ENCODE peak calls at places on chromosome 11, in ten cellular contexts. X is ovary; Z is HCT116; R is A549; H is HepG2; N is right lobe of liver; B is CD8-positive, alpha-beta T cell; S is left ventricle myocardium inferior; U is heart left ventricle; C is right atrium auricular region. P is an unnamed sample.

GRCh38 chr11:45133871-45134270 is 12.6 kb upstream of the PRDM11 start:
- DNase-seq in H (no peak), Z (no peak), U (no peak), S (no peak), C (no peak), X (no peak), R (no peak), N (no peak), B (no peak), P (no peak)

GRCh38 chr11:115503083-115503885 is 931 bp downstream of the CADM1 start:
- DNase-seq in X (peak; percentile 74), Z (no peak), R (peak; percentile 21), B (peak; percentile 13), H (peak; percentile 51), S (peak; percentile 61), N (peak; percentile 91), C (peak; percentile 66), U (peak; percentile 71), P (peak; percentile 88)

GRCh38 chr11:57938351-57938750 is 85.3 kb upstream of the OR9Q1 start:
- DNase-seq in U (no peak), Z (no peak), R (no peak), C (no peak), H (no peak), B (no peak), S (no peak), N (no peak), X (no peak), P (no peak)

GRCh38 chr11:47305734-47306483 is 36.0 kb downstream of the MADD start:
- DNase-seq in X (no peak), R (no peak), N (no peak), S (peak; percentile 78), U (peak; percentile 77), B (no peak), H (no peak), C (peak; percentile 69), Z (no peak), P (no peak)

GRCh38 chr11:13261600-13262061 is 16.0 kb upstream of the BMAL1 start:
- DNase-seq in B (no peak), N (no peak), S (no peak), H (no peak), C (no peak), X (peak; percentile 34), Z (peak; percentile 86), U (no peak), R (peak; percentile 69), P (no peak)

GRCh38 chr11:62545437-62546243 is 966 bp downstream of the AHNAK start:
- DNase-seq in X (peak; percentile 98), N (peak; percentile 86), Z (peak; percentile 75), H (peak; percentile 86), R (peak; percentile 89), S (peak; percentile 95), B (peak; percentile 72), C (peak; percentile 95), U (peak; percentile 96), P (no peak)

GRCh38 chr11:68358416-68358815 is 46.0 kb downstream of the LRP5 start:
- DNase-seq in C (no peak), H (no peak), S (no peak), U (no peak), X (no peak), B (no peak), R (no peak), N (no peak), Z (no peak), P (no peak)

GRCh38 chr11:105398636-105399035 is 211.2 kb upstream of the GRIA4 start:
- DNase-seq in H (no peak), R (no peak), N (no peak), S (no peak), Z (no peak), B (no peak), C (no peak), X (no peak), U (no peak), P (no peak)

GRCh38 chr11:74611369-74611861 is 19.0 kb downstream of the POLD3 start:
- DNase-seq in S (no peak), X (no peak), C (no peak), R (peak; percentile 18), N (no peak), H (peak; percentile 36), B (no peak), U (no peak), Z (peak; percentile 33), P (peak; percentile 25)

GRCh38 chr11:63508009-63508408 is 2.1 kb downstream of the LGALS12 start:
- DNase-seq in H (peak; percentile 64), S (peak; percentile 49), B (no peak), U (peak; percentile 55), Z (peak; percentile 28), X (no peak), N (peak; percentile 83), R (peak; percentile 54), C (no peak), P (peak; percentile 41)

GRCh38 chr11:28343304-28344233 is 235.4 kb downstream of the METTL15 start:
- DNase-seq in R (peak; percentile 24), S (no peak), N (no peak), H (peak; percentile 15), Z (peak; percentile 45), U (no peak), X (no peak), B (no peak), C (no peak), P (no peak)

DNA sequence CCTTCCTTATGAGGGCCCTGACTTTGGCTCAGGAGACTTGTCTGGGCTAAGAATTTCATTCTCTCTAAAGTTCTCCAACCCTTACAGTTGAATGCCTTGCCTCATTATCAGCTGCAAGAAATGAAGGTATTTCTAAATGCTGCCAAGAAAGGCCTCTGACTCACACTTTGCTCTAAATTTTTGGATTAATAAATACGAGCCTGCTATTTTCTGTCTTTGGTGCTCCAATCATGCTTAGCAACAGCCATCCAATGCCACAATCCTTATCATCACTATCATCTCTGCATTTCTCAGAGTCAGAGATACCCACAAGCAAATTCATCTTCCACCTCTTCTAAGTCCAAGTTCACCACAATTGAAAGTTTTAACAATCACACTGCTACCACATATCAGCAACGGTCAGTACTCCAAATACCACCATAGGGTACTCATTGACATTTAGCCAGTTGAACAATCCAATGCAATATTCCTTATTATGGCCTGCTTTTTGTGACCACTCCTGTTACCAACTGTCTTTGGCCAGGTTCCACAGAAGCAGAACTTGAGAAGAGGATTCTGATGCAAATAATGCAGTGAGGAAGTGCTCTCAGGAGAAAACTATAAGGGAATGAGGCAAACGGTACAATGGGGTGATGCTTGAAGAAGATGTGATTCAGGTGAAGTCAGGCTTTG is 5.7 kb downstream of the PATE2 start:
- DNase-seq in H (no peak), Z (no peak), U (no peak), X (no peak), B (no peak), N (no peak), R (no peak), S (no peak), C (no peak), P (no peak)
- H3K4me3 ChIP-seq in H (no peak overlapping the region), Z (no peak overlapping the region), U (no peak overlapping the region), X (no peak overlapping the region), B (no peak overlapping the region), N (no peak overlapping the region), R (no peak overlapping the region), S (no peak overlapping the region), C (no peak overlapping the region), P (no peak overlapping the region)

DNA sequence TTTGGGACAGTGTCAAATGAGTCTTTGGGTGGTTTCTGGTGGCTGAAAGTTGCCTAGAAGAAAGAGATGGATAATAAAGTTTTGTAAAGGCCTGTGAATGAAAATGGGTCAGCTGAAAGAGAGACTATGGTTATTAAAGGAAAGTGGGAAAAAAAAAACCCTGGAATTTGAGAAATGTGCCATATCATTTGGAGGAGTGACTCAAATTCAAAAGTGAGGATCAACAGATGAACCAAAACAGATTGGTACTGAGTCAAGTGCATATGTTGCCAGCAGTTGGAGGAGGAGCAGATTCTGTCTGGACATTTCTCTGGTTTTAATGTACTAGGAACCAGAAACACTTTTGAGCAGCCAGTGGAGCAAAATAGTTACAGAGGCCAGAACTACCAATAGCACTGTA is 339.8 kb downstream of the KCNA4 start:
- DNase-seq in U (no peak), N (no peak), C (no peak), S (no peak), R (no peak), Z (no peak), H (no peak), X (no peak), B (no peak), P (no peak)
- TF ChIP-seq CTCF in U (no peak), N (no peak), C (no peak), S (no peak), R (no peak), Z (no peak), H (no peak), X (no peak), B (no peak), P (no peak)

GRCh38 chr11:86476109-86476861 is 101.6 kb downstream of the CCDC81 start:
- DNase-seq in U (no peak), C (no peak), S (peak; percentile 30), H (peak; percentile 89), X (peak; percentile 55), R (no peak), Z (no peak), N (no peak), B (no peak), P (no peak)
- H3K4me1 ChIP-seq in U (peaks cover 28% of the 10 kb centered on the region), C (no peaks in the 10 kb centered on the region), S (peaks cover 61% of the 10 kb centered on the region), H (peaks cover 23% of the 10 kb centered on the region), X (peaks cover 18% of the 10 kb centered on the region), R (peaks cover 32% of the 10 kb centered on the region), Z (peaks cover 20% of the 10 kb centered on the region), N (peaks cover 5% of the 10 kb centered on the region), B (no peaks in the 10 kb centered on the region), P (no peaks in the 10 kb centered on the region)

GRCh38 chr11:1219836-1220810 is 2.7 kb upstream of the MUC5B start:
- DNase-seq in C (no peak), S (no peak), R (no peak), B (no peak), H (peak; percentile 69), Z (no peak), U (no peak), X (no peak), N (peak; percentile 59), P (no peak)

GRCh38 chr11:1218256-1218787 is 4.5 kb upstream of the MUC5B start:
- DNase-seq in X (no peak), B (no peak), R (no peak), H (no peak), N (peak; percentile 24), C (no peak), U (no peak), Z (no peak), S (no peak), P (no peak)

GRCh38 chr11:1218788-1219445 is 3.9 kb upstream of the MUC5B start:
- DNase-seq in B (no peak), U (no peak), N (peak; percentile 49), S (no peak), X (no peak), Z (no peak), C (no peak), H (no peak), R (no peak), P (no peak)

GRCh38 chr11:1220941-1221721 is 1.7 kb upstream of the MUC5B start:
- DNase-seq in U (no peak), B (no peak), H (no peak), R (no peak), N (peak; percentile 44), S (no peak), C (no peak), Z (no peak), X (no peak), P (no peak)

DNA sequence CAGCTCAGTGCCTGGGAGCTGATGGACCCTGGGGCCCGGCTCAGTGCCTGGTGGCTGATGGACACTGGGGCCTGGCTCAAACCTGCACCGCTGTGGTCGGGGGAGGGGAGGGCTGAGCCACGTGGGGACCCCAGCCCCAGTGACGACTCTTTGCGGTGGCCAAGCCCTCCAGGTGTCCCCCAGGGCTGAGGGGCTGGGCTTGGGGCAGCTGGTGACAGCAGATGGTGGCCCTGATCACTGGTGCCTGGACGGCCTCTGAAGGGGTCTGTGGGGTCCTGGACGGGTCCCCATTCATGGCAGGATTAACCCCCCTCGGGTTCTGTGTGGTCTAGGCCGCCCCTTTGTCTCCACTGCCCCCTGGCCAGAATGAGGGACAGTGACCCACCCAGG is 3.4 kb upstream of the MUC5B start:
- DNase-seq in H (no peak), C (no peak), U (no peak), B (no peak), Z (no peak), X (no peak), R (no peak), S (no peak), N (no peak), P (no peak)
- H3K4me3 ChIP-seq in H (no peak overlapping the region), C (no peak overlapping the region), U (no peak overlapping the region), B (no peak overlapping the region), Z (no peak overlapping the region), X (no peak overlapping the region), R (no peak overlapping the region), S (no peak overlapping the region), N (no peak overlapping the region), P (no peak overlapping the region)